ENCODE peak calls at places on chromosomes 11 and 22, in eight cellular contexts. R, H, D, E, X, A, V and U are unnamed samples. For H3K4me1, the result is how much of the 10 kb centered on the place peaks cover.

GRCh38 chr11:44607324-44607962 is 42.0 kb downstream of the CD82 start:
- DNase-seq in R (no peak), H (no peak), D (no peak), E (no peak), X (no peak), A (no peak), V (no peak), U (no peak)

GRCh38 chr11:62548545-62549335 is 2.1 kb upstream of the AHNAK start:
- DNase-seq in R (peak), H (no peak), D (peak), E (peak), X (no peak), A (no peak), V (no peak), U (no peak)

GRCh38 chr11:96113100-96113710 is 189.3 kb upstream of the MTMR2 start:
- DNase-seq in R (no peak), H (no peak), D (no peak), E (no peak), X (no peak), A (no peak), V (no peak), U (no peak)

GRCh38 chr22:36961626-36962025 is 48.2 kb downstream of the CSF2RB start:
- DNase-seq in R (no peak), H (no peak), D (no peak), E (no peak), X (no peak), A (no peak), V (no peak), U (no peak)

GRCh38 chr11:75352417-75353206 is 1.2 kb upstream of the ARRB1 start:
- DNase-seq in R (no peak), H (no peak), D (peak), E (no peak), X (no peak), A (peak), V (peak), U (no peak)

GRCh38 chr11:63551889-63552266 is 11.3 kb downstream of the PLAAT2 start:
- DNase-seq in R (no peak), H (no peak), D (no peak), E (no peak), X (no peak), A (peak), V (no peak), U (no peak)

GRCh38 chr11:68498313-68498712 is 37.8 kb downstream of the PPP6R3 start:
- DNase-seq in R (no peak), H (no peak), D (peak), E (no peak), X (no peak), A (no peak), V (no peak), U (no peak)

GRCh38 chr11:62611705-62612365 is 740 bp downstream of the EML3 start:
- DNase-seq in R (no peak), H (peak), D (peak), E (peak), X (no peak), A (peak), V (peak), U (no peak)

GRCh38 chr11:106281455-106282173 is 204.2 kb downstream of the AASDHPPT start:
- DNase-seq in R (no peak), H (no peak), D (no peak), E (no peak), X (no peak), A (no peak), V (no peak), U (no peak)

GRCh38 chr11:10483174-10483573 is 28.1 kb downstream of the AMPD3 start:
- DNase-seq in R (no peak), H (no peak), D (no peak), E (no peak), X (no peak), A (peak), V (no peak), U (no peak)

GRCh38 chr22:38273135-38273761 is 438 bp upstream of the TMEM184B start:
- DNase-seq in R (no peak), H (no peak), D (no peak), E (no peak), X (no peak), A (no peak), V (no peak), U (no peak)

GRCh38 chr11:77884186-77884828 is 63.4 kb downstream of the AAMDC start:
- DNase-seq in R (no peak), H (no peak), D (no peak), E (no peak), X (no peak), A (no peak), V (no peak), U (no peak)

GRCh38 chr11:122978303-122978620 is 3.4 kb downstream of the BSX start:
- DNase-seq in R (no peak), H (no peak), D (no peak), E (no peak), X (no peak), A (no peak), V (no peak), U (no peak)

GRCh38 chr11:73452726-73453125 is 76.5 kb downstream of the RELT start:
- DNase-seq in R (no peak), H (no peak), D (no peak), E (no peak), X (no peak), A (no peak), V (no peak), U (no peak)

GRCh38 chr22:21942407-21942895 is 10.2 kb downstream of the PPM1F start:
- DNase-seq in R (peak), H (no peak), D (peak), E (peak), X (no peak), A (no peak), V (peak), U (no peak)

GRCh38 chr11:118232659-118233058 is 7.8 kb upstream of the JAML start:
- DNase-seq in R (no peak), H (no peak), D (no peak), E (no peak), X (no peak), A (no peak), V (no peak), U (no peak)

GRCh38 chr11:114059278-114059983 is at the start of gene ZBTB16:
- DNase-seq in R (peak), H (peak), D (peak), E (peak), X (peak), A (peak), V (peak), U (no peak)

GRCh38 chr22:21919526-21920307 is 32.9 kb downstream of the PPM1F start:
- DNase-seq in R (no peak), H (no peak), D (no peak), E (no peak), X (no peak), A (no peak), V (no peak), U (no peak)

GRCh38 chr22:39348909-39349505 is 784 bp upstream of the SYNGR1 start:
- DNase-seq in R (no peak), H (no peak), D (no peak), E (no peak), X (no peak), A (no peak), V (peak), U (no peak)

GRCh38 chr22:47276219-47276843 is 513.9 kb downstream of the TBC1D22A start:
- DNase-seq in R (no peak), H (no peak), D (no peak), E (no peak), X (no peak), A (no peak), V (no peak), U (no peak)

GRCh38 chr11:2267306-2267861 is 3.0 kb downstream of the ASCL2 start:
- DNase-seq in R (no peak), H (no peak), D (no peak), E (no peak), X (no peak), A (peak), V (no peak), U (no peak)

GRCh38 chr11:117550466-117550865 is 222.8 kb downstream of the CEP164 start:
- DNase-seq in R (no peak), H (no peak), D (no peak), E (no peak), X (no peak), A (no peak), V (peak), U (no peak)

GRCh38 chr11:95734009-95734572 is 55.5 kb downstream of the FAM76B start:
- DNase-seq in R (no peak), H (no peak), D (no peak), E (no peak), X (peak), A (no peak), V (no peak), U (no peak)

GRCh38 chr22:31561238-31561887 is 65.0 kb downstream of the SFI1 start:
- DNase-seq in R (peak), H (peak), D (peak), E (peak), X (peak), A (peak), V (peak), U (peak)

GRCh38 chr22:36644333-36644757 is 59.2 kb downstream of the CACNG2 start:
- DNase-seq in R (peak), H (no peak), D (no peak), E (peak), X (peak), A (peak), V (no peak), U (peak)

GRCh38 chr22:46626911-46627805 is 7.0 kb downstream of the GRAMD4 start:
- DNase-seq in R (no peak), H (no peak), D (no peak), E (no peak), X (no peak), A (peak), V (no peak), U (peak)

GRCh38 chr22:46770726-46771125 is 8.3 kb downstream of the TBC1D22A start:
- DNase-seq in R (peak), H (no peak), D (no peak), E (no peak), X (no peak), A (no peak), V (no peak), U (no peak)

GRCh38 chr11:60777106-60777505 is 8.0 kb upstream of the MS4A10 start:
- DNase-seq in R (no peak), H (no peak), D (no peak), E (no peak), X (no peak), A (no peak), V (no peak), U (no peak)

GRCh38 chr11:60502221-60502775 is 9.7 kb downstream of the MS4A12 start:
- DNase-seq in R (no peak), H (no peak), D (no peak), E (no peak), X (no peak), A (no peak), V (no peak), U (no peak)

GRCh38 chr22:48316876-48317250 is 1510.8 kb downstream of the BRD1 start:
- DNase-seq in R (no peak), H (no peak), D (peak), E (no peak), X (no peak), A (peak), V (no peak), U (no peak)

GRCh38 chr11:112345708-112346107 is 85.0 kb upstream of the PLET1 start:
- DNase-seq in R (no peak), H (no peak), D (no peak), E (no peak), X (peak), A (peak), V (no peak), U (no peak)

GRCh38 chr11:96055706-96056387 is 131.9 kb upstream of the MTMR2 start:
- DNase-seq in R (no peak), H (no peak), D (no peak), E (no peak), X (no peak), A (peak), V (no peak), U (no peak)

GRCh38 chr11:132901638-132902610 is 630.4 kb downstream of the OPCML start:
- DNase-seq in R (no peak), H (no peak), D (no peak), E (no peak), X (no peak), A (no peak), V (no peak), U (no peak)

DNA sequence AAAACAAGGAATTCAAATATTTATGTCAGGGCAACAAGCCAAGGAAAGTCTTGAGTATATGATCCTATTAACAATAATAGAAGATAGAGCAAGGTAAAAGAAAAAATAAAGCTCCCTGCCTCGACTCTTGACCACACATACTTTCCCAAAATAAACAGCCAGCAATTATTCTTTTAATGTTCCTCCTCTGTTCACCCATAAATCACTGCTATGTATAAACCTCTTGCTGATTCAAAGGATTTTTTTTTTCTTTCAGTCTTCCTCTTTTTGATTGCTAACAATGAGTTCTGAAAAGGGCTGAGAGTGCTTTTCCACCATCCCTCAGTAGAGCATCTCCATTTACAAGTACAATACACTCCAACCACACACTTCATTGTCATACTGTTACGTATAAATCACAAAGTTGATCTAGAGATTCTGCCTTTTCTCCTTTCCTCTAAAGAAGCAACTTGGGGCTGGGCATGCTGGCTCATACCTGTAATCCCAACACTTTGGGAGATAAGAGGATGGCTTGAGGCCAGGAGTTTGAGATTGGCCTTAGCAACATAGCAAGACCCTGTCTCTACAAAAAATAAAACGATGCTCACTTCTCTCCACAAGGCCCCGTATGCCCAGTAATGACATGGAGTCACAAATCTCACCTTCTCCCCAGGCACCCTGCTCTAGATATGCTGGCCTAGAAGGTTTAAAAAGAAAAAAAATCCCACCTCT is 24.0 kb downstream of the RAB30 start:
- DNase-seq in R (no peak), H (no peak), D (no peak), E (no peak), X (no peak), A (no peak), V (no peak), U (no peak)
- H3K4me1 ChIP-seq in R (half or more), H (under half), D (under half), E (under half), X (under half), A (under half), V (under half), U (under half)

GRCh38 chr11:33018840-33019239 is 3.2 kb downstream of the DEPDC7 start:
- DNase-seq in R (no peak), H (no peak), D (no peak), E (no peak), X (no peak), A (no peak), V (no peak), U (no peak)

GRCh38 chr11:33018005-33018404 is 2.3 kb downstream of the DEPDC7 start:
- DNase-seq in R (no peak), H (no peak), D (no peak), E (no peak), X (no peak), A (no peak), V (no peak), U (no peak)

GRCh38 chr11:33017478-33017877 is 1.8 kb downstream of the DEPDC7 start:
- DNase-seq in R (no peak), H (no peak), D (no peak), E (no peak), X (no peak), A (no peak), V (no peak), U (no peak)

GRCh38 chr11:33015621-33016551 is at the start of gene DEPDC7:
- DNase-seq in R (peak), H (peak), D (peak), E (peak), X (peak), A (peak), V (peak), U (no peak)

GRCh38 chr11:33016654-33017053 is 976 bp downstream of the DEPDC7 start:
- DNase-seq in R (no peak), H (no peak), D (no peak), E (no peak), X (no peak), A (no peak), V (no peak), U (no peak)
- H3K4me3 ChIP-seq in R (peak), H (no peak), D (peak), E (no peak), X (peak), A (peak), V (peak), U (no peak)

GRCh38 chr11:13136272-13136596 is 127.1 kb downstream of the RASSF10 start:
- DNase-seq in R (no peak), H (no peak), D (no peak), E (no peak), X (peak), A (no peak), V (no peak), U (no peak)
- H3K4me1 ChIP-seq in R (under half), H (under half), D (under half), E (under half), X (under half), A (under half), V (under half), U (under half)

GRCh38 chr11:57214087-57214395 is 23.0 kb downstream of the APLNR start:
- DNase-seq in R (no peak), H (no peak), D (no peak), E (no peak), X (no peak), A (no peak), V (no peak), U (no peak)
- H3K4me3 ChIP-seq in R (no peak), H (no peak), D (no peak), E (no peak), X (no peak), A (no peak), V (no peak), U (no peak)

GRCh38 chr11:15558513-15559181 is 443.9 kb downstream of the INSC start:
- DNase-seq in R (no peak), H (no peak), D (no peak), E (no peak), X (no peak), A (no peak), V (no peak), U (no peak)
- H3K4me1 ChIP-seq in R (under half), H (under half), D (under half), E (under half), X (under half), A (under half), V (under half), U (under half)

GRCh38 chr11:116171271-116172140 is 601.3 kb downstream of the BUD13 start:
- DNase-seq in R (no peak), H (no peak), D (no peak), E (peak), X (no peak), A (peak), V (no peak), U (no peak)

GRCh38 chr11:116172156-116172555 is 600.6 kb downstream of the BUD13 start:
- DNase-seq in R (no peak), H (no peak), D (no peak), E (no peak), X (no peak), A (no peak), V (no peak), U (no peak)

GRCh38 chr11:116169776-116170175 is 603.0 kb downstream of the BUD13 start:
- DNase-seq in R (no peak), H (no peak), D (no peak), E (no peak), X (no peak), A (peak), V (no peak), U (no peak)

GRCh38 chr11:116168459-116168787 is 604.4 kb downstream of the BUD13 start:
- DNase-seq in R (no peak), H (no peak), D (no peak), E (no peak), X (no peak), A (peak), V (no peak), U (no peak)

GRCh38 chr11:116170526-116171120 is 602.2 kb downstream of the BUD13 start:
- DNase-seq in R (no peak), H (no peak), D (no peak), E (no peak), X (no peak), A (peak), V (no peak), U (no peak)
- H3K4me3 ChIP-seq in R (no peak), H (no peak), D (no peak), E (no peak), X (no peak), A (no peak), V (no peak), U (no peak)

GRCh38 chr11:64874308-64874707 is 4.1 kb downstream of the EHD1 start:
- DNase-seq in R (no peak), H (peak), D (no peak), E (no peak), X (no peak), A (no peak), V (no peak), U (no peak)
- H3K4me1 ChIP-seq in R (half or more), H (half or more), D (half or more), E (under half), X (half or more), A (under half), V (half or more), U (under half)

DNA sequence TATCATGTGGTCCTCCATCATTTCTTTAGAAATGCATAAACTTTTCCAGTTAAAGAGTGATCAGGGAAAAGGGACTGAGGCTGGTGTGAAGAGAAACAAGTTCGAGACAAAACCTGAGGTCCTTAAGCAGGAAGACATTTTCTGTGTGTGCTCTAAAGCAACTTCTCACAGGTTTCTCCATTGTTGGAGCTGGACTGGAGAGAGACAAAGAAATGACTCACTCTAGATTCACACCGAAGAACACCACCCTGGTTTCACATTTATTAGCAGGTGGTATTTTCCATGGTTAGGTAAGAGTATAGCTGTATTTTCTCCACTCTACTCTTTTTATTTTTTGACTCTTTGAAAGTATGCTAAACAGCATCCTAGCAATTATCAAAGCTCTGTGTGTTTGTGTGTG is 736.4 kb downstream of the KCNA4 start:
- DNase-seq in R (no peak), H (no peak), D (no peak), E (no peak), X (no peak), A (no peak), V (no peak), U (no peak)
- H3K4me3 ChIP-seq in R (no peak), H (no peak), D (no peak), E (no peak), X (no peak), A (no peak), V (no peak), U (no peak)

DNA sequence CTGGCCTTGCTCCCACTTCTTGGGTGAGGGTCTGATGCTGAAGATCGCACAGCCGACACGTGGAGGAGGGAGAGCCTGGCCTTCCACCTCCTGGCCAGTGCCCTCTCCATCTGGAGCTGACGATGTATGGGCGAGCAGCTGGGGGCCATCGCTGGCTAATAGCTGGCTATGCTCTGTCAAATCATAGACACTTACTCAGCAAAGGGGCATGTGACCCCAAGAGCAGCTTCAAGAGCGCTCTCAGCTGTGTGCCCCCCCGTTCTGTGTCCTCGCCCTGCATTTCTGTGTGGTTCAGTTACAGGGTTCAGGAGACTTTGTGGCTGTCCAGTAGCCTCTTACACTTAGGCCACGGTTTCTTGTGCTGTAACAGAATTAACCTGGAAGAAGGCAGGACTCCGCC is 26.4 kb downstream of the FBLN1 start:
- DNase-seq in R (no peak), H (no peak), D (no peak), E (no peak), X (no peak), A (no peak), V (no peak), U (no peak)
- H3K4me1 ChIP-seq in R (under half), H (under half), D (under half), E (under half), X (under half), A (under half), V (under half), U (under half)